ENCODE peak calls at places on chromosomes 4 and X, in nine cellular contexts. One of them, this sample, is unnamed.

GRCh38 chr4:78560296-78560963 is 8.9 kb downstream of the ANXA3 start:
- DNase-seq in PC-9: peak; percentile 78
- DNase-seq in left ventricle myocardium inferior: no peak
- DNase-seq in fibroblast of lung: peak; percentile 95
- DNase-seq in body of pancreas: no peak
- DNase-seq in Peyer's patch: no peak
- DNase-seq in GM23338: no peak
- DNase-seq in astrocyte: peak; percentile 95
- DNase-seq in heart right ventricle: no peak
- DNase-seq in this sample: peak; percentile 38

GRCh38 chr4:17722361-17722710 is 59.1 kb downstream of the FAM184B start:
- DNase-seq in PC-9: no peak
- DNase-seq in left ventricle myocardium inferior: no peak
- DNase-seq in fibroblast of lung: no peak
- DNase-seq in body of pancreas: no peak
- DNase-seq in Peyer's patch: no peak
- DNase-seq in GM23338: no peak
- DNase-seq in astrocyte: no peak
- DNase-seq in heart right ventricle: no peak
- DNase-seq in this sample: no peak

GRCh38 chrX:108642273-108642628 is 94.1 kb downstream of the IRS4 start:
- DNase-seq in PC-9: no peak
- DNase-seq in left ventricle myocardium inferior: no peak
- DNase-seq in fibroblast of lung: no peak
- DNase-seq in body of pancreas: no peak
- DNase-seq in Peyer's patch: no peak
- DNase-seq in GM23338: no peak
- DNase-seq in astrocyte: no peak
- DNase-seq in heart right ventricle: no peak
- DNase-seq in this sample: no peak

GRCh38 chr4:123783091-123783765 is 386.6 kb downstream of the SPRY1 start:
- DNase-seq in PC-9: no peak
- DNase-seq in left ventricle myocardium inferior: peak; percentile 23
- DNase-seq in fibroblast of lung: peak; percentile 85
- DNase-seq in body of pancreas: no peak
- DNase-seq in Peyer's patch: no peak
- DNase-seq in GM23338: no peak
- DNase-seq in astrocyte: peak; percentile 82
- DNase-seq in heart right ventricle: no peak
- DNase-seq in this sample: no peak

GRCh38 chr4:107351196-107351595 is 315.1 kb upstream of the DKK2 start:
- DNase-seq in PC-9: no peak
- DNase-seq in left ventricle myocardium inferior: no peak
- DNase-seq in fibroblast of lung: no peak
- DNase-seq in body of pancreas: no peak
- DNase-seq in Peyer's patch: no peak
- DNase-seq in GM23338: no peak
- DNase-seq in astrocyte: no peak
- DNase-seq in heart right ventricle: no peak
- DNase-seq in this sample: no peak

GRCh38 chrX:56745019-56745418 is 16.0 kb downstream of the NBDY start:
- DNase-seq in PC-9: peak; percentile 42
- DNase-seq in left ventricle myocardium inferior: no peak
- DNase-seq in fibroblast of lung: peak; percentile 63
- DNase-seq in body of pancreas: no peak
- DNase-seq in Peyer's patch: no peak
- DNase-seq in GM23338: no peak
- DNase-seq in astrocyte: peak; percentile 60
- DNase-seq in heart right ventricle: no peak
- DNase-seq in this sample: no peak

GRCh38 chr4:13160906-13161305 is 323.2 kb downstream of the RAB28 start:
- DNase-seq in PC-9: no peak
- DNase-seq in left ventricle myocardium inferior: no peak
- DNase-seq in fibroblast of lung: peak; percentile 91
- DNase-seq in body of pancreas: no peak
- DNase-seq in Peyer's patch: no peak
- DNase-seq in GM23338: no peak
- DNase-seq in astrocyte: peak; percentile 89
- DNase-seq in heart right ventricle: no peak
- DNase-seq in this sample: no peak

GRCh38 chr4:149371021-149371420 is 444.6 kb downstream of the IQCM start:
- DNase-seq in PC-9: no peak
- DNase-seq in left ventricle myocardium inferior: no peak
- DNase-seq in fibroblast of lung: peak; percentile 66
- DNase-seq in body of pancreas: no peak
- DNase-seq in Peyer's patch: no peak
- DNase-seq in GM23338: peak; percentile 91
- DNase-seq in astrocyte: peak; percentile 56
- DNase-seq in heart right ventricle: no peak
- DNase-seq in this sample: no peak

GRCh38 chr4:30757357-30757756 is 37.2 kb downstream of the PCDH7 start:
- DNase-seq in PC-9: peak; percentile 89
- DNase-seq in left ventricle myocardium inferior: no peak
- DNase-seq in fibroblast of lung: peak; percentile 98
- DNase-seq in body of pancreas: no peak
- DNase-seq in Peyer's patch: no peak
- DNase-seq in GM23338: no peak
- DNase-seq in astrocyte: peak; percentile 98
- DNase-seq in heart right ventricle: no peak
- DNase-seq in this sample: no peak

GRCh38 chr4:121785479-121785878 is 15.6 kb upstream of the EXOSC9 start:
- DNase-seq in PC-9: no peak
- DNase-seq in left ventricle myocardium inferior: no peak
- DNase-seq in fibroblast of lung: peak; percentile 55
- DNase-seq in body of pancreas: no peak
- DNase-seq in Peyer's patch: no peak
- DNase-seq in GM23338: no peak
- DNase-seq in astrocyte: peak; percentile 41
- DNase-seq in heart right ventricle: no peak
- DNase-seq in this sample: no peak

GRCh38 chr4:134567461-134567860 is 365.9 kb upstream of the PABPC4L start:
- DNase-seq in PC-9: no peak
- DNase-seq in left ventricle myocardium inferior: no peak
- DNase-seq in fibroblast of lung: peak; percentile 28
- DNase-seq in body of pancreas: no peak
- DNase-seq in Peyer's patch: no peak
- DNase-seq in GM23338: no peak
- DNase-seq in astrocyte: no peak
- DNase-seq in heart right ventricle: no peak
- DNase-seq in this sample: no peak

GRCh38 chrX:139086243-139086642 is 374.7 kb upstream of the FGF13 start:
- DNase-seq in PC-9: no peak
- DNase-seq in left ventricle myocardium inferior: no peak
- DNase-seq in fibroblast of lung: no peak
- DNase-seq in body of pancreas: no peak
- DNase-seq in Peyer's patch: no peak
- DNase-seq in GM23338: no peak
- DNase-seq in astrocyte: no peak
- DNase-seq in heart right ventricle: no peak
- DNase-seq in this sample: no peak

GRCh38 chr4:75142377-75142776 is 209.5 kb downstream of the PARM1 start:
- DNase-seq in PC-9: no peak
- DNase-seq in left ventricle myocardium inferior: no peak
- DNase-seq in fibroblast of lung: peak; percentile 1
- DNase-seq in body of pancreas: no peak
- DNase-seq in Peyer's patch: no peak
- DNase-seq in GM23338: no peak
- DNase-seq in astrocyte: no peak
- DNase-seq in heart right ventricle: no peak
- DNase-seq in this sample: no peak

GRCh38 chr4:25767877-25768475 is 94.8 kb downstream of the SEL1L3 start:
- DNase-seq in PC-9: no peak
- DNase-seq in left ventricle myocardium inferior: peak; percentile 36
- DNase-seq in fibroblast of lung: peak; percentile 63
- DNase-seq in body of pancreas: peak; percentile 36
- DNase-seq in Peyer's patch: peak; percentile 66
- DNase-seq in GM23338: peak; percentile 84
- DNase-seq in astrocyte: peak; percentile 44
- DNase-seq in heart right ventricle: peak; percentile 22
- DNase-seq in this sample: peak; percentile 55

GRCh38 chr4:94504545-94504944 is 52.8 kb downstream of the PDLIM5 start:
- DNase-seq in PC-9: no peak
- DNase-seq in left ventricle myocardium inferior: no peak
- DNase-seq in fibroblast of lung: peak; percentile 62
- DNase-seq in body of pancreas: no peak
- DNase-seq in Peyer's patch: no peak
- DNase-seq in GM23338: no peak
- DNase-seq in astrocyte: peak; percentile 53
- DNase-seq in heart right ventricle: no peak
- DNase-seq in this sample: no peak

GRCh38 chrX:3268804-3269203 is 77.6 kb downstream of the MXRA5 start:
- DNase-seq in PC-9: no peak
- DNase-seq in left ventricle myocardium inferior: no peak
- DNase-seq in fibroblast of lung: peak; percentile 61
- DNase-seq in body of pancreas: no peak
- DNase-seq in Peyer's patch: no peak
- DNase-seq in GM23338: no peak
- DNase-seq in astrocyte: peak; percentile 52
- DNase-seq in heart right ventricle: no peak
- DNase-seq in this sample: no peak

GRCh38 chrX:47091149-47091775 is 13.0 kb downstream of the RGN start:
- DNase-seq in PC-9: no peak
- DNase-seq in left ventricle myocardium inferior: no peak
- DNase-seq in fibroblast of lung: peak; percentile 42
- DNase-seq in body of pancreas: no peak
- DNase-seq in Peyer's patch: no peak
- DNase-seq in GM23338: peak; percentile 30
- DNase-seq in astrocyte: peak; percentile 40
- DNase-seq in heart right ventricle: no peak
- DNase-seq in this sample: no peak

GRCh38 chr4:478373-478772 is 20.6 kb downstream of the ZNF721 start:
- DNase-seq in PC-9: no peak
- DNase-seq in left ventricle myocardium inferior: no peak
- DNase-seq in fibroblast of lung: peak; percentile 57
- DNase-seq in body of pancreas: no peak
- DNase-seq in Peyer's patch: no peak
- DNase-seq in GM23338: no peak
- DNase-seq in astrocyte: peak; percentile 43
- DNase-seq in heart right ventricle: no peak
- DNase-seq in this sample: no peak

GRCh38 chr4:16597829-16598228 is 300.6 kb downstream of the LDB2 start:
- DNase-seq in PC-9: no peak
- DNase-seq in left ventricle myocardium inferior: no peak
- DNase-seq in fibroblast of lung: peak; percentile 73
- DNase-seq in body of pancreas: no peak
- DNase-seq in Peyer's patch: no peak
- DNase-seq in GM23338: peak; percentile 48
- DNase-seq in astrocyte: peak; percentile 71
- DNase-seq in heart right ventricle: no peak
- DNase-seq in this sample: no peak
- H3K4me1 ChIP-seq in PC-9: no peaks in the 10 kb centered on the region
- H3K4me1 ChIP-seq in left ventricle myocardium inferior: peaks cover 22% of the 10 kb centered on the region
- H3K4me1 ChIP-seq in fibroblast of lung: no peaks in the 10 kb centered on the region
- H3K4me1 ChIP-seq in body of pancreas: no peaks in the 10 kb centered on the region
- H3K4me1 ChIP-seq in Peyer's patch: no peaks in the 10 kb centered on the region
- H3K4me1 ChIP-seq in GM23338: peaks cover 16% of the 10 kb centered on the region
- H3K4me1 ChIP-seq in astrocyte: peaks cover 16% of the 10 kb centered on the region
- H3K4me1 ChIP-seq in heart right ventricle: peaks cover 35% of the 10 kb centered on the region
- H3K4me1 ChIP-seq in this sample: no peaks in the 10 kb centered on the region

GRCh38 chr4:119212964-119213606 is 572 bp downstream of the USP53 start:
- DNase-seq in PC-9: peak; percentile 81
- DNase-seq in left ventricle myocardium inferior: peak; percentile 90
- DNase-seq in fibroblast of lung: peak; percentile 95
- DNase-seq in body of pancreas: peak; percentile 87
- DNase-seq in Peyer's patch: peak; percentile 92
- DNase-seq in GM23338: peak; percentile 90
- DNase-seq in astrocyte: peak; percentile 92
- DNase-seq in heart right ventricle: peak; percentile 87
- DNase-seq in this sample: peak; percentile 92
- TF ChIP-seq CTCF in PC-9: no peak
- TF ChIP-seq CTCF in left ventricle myocardium inferior: peak; percentile 43
- TF ChIP-seq CTCF in fibroblast of lung: peak; percentile 40
- TF ChIP-seq CTCF in body of pancreas: peak; percentile 22
- TF ChIP-seq CTCF in Peyer's patch: peak; percentile 26
- TF ChIP-seq CTCF in GM23338: peak; percentile 37
- TF ChIP-seq CTCF in astrocyte: peak; percentile 18
- TF ChIP-seq CTCF in heart right ventricle: no peak
- TF ChIP-seq CTCF in this sample: peak; percentile 8

GRCh38 chr4:159177265-159178146 is 74.6 kb downstream of the RAPGEF2 start:
- DNase-seq in PC-9: no peak
- DNase-seq in left ventricle myocardium inferior: no peak
- DNase-seq in fibroblast of lung: no peak
- DNase-seq in body of pancreas: no peak
- DNase-seq in Peyer's patch: no peak
- DNase-seq in GM23338: no peak
- DNase-seq in astrocyte: no peak
- DNase-seq in heart right ventricle: no peak
- DNase-seq in this sample: no peak

GRCh38 chr4:159178147-159178541 is 75.3 kb downstream of the RAPGEF2 start:
- DNase-seq in PC-9: no peak
- DNase-seq in left ventricle myocardium inferior: no peak
- DNase-seq in fibroblast of lung: peak; percentile 12
- DNase-seq in body of pancreas: no peak
- DNase-seq in Peyer's patch: no peak
- DNase-seq in GM23338: no peak
- DNase-seq in astrocyte: no peak
- DNase-seq in heart right ventricle: no peak
- DNase-seq in this sample: no peak

GRCh38 chr4:159175165-159175988 is 72.5 kb downstream of the RAPGEF2 start:
- DNase-seq in PC-9: peak; percentile 81
- DNase-seq in left ventricle myocardium inferior: peak; percentile 36
- DNase-seq in fibroblast of lung: peak; percentile 88
- DNase-seq in body of pancreas: peak; percentile 56
- DNase-seq in Peyer's patch: peak; percentile 75
- DNase-seq in GM23338: peak; percentile 97
- DNase-seq in astrocyte: peak; percentile 83
- DNase-seq in heart right ventricle: peak; percentile 35
- DNase-seq in this sample: peak; percentile 70

GRCh38 chr4:159174645-159175147 is 71.8 kb downstream of the RAPGEF2 start:
- DNase-seq in PC-9: no peak
- DNase-seq in left ventricle myocardium inferior: no peak
- DNase-seq in fibroblast of lung: no peak
- DNase-seq in body of pancreas: no peak
- DNase-seq in Peyer's patch: no peak
- DNase-seq in GM23338: no peak
- DNase-seq in astrocyte: no peak
- DNase-seq in heart right ventricle: no peak
- DNase-seq in this sample: no peak

GRCh38 chr4:159175989-159176375 is 73.1 kb downstream of the RAPGEF2 start:
- DNase-seq in PC-9: no peak
- DNase-seq in left ventricle myocardium inferior: no peak
- DNase-seq in fibroblast of lung: no peak
- DNase-seq in body of pancreas: no peak
- DNase-seq in Peyer's patch: no peak
- DNase-seq in GM23338: no peak
- DNase-seq in astrocyte: no peak
- DNase-seq in heart right ventricle: no peak
- DNase-seq in this sample: no peak
- H3K4me1 ChIP-seq in PC-9: peaks cover 17% of the 10 kb centered on the region
- H3K4me1 ChIP-seq in left ventricle myocardium inferior: peaks cover 100% of the 10 kb centered on the region
- H3K4me1 ChIP-seq in fibroblast of lung: peaks cover 4% of the 10 kb centered on the region
- H3K4me1 ChIP-seq in body of pancreas: peaks cover 35% of the 10 kb centered on the region
- H3K4me1 ChIP-seq in Peyer's patch: no peaks in the 10 kb centered on the region
- H3K4me1 ChIP-seq in GM23338: peaks cover 68% of the 10 kb centered on the region
- H3K4me1 ChIP-seq in astrocyte: peaks cover 23% of the 10 kb centered on the region
- H3K4me1 ChIP-seq in heart right ventricle: peaks cover 100% of the 10 kb centered on the region
- H3K4me1 ChIP-seq in this sample: peaks cover 15% of the 10 kb centered on the region

GRCh38 chr4:173536808-173537429 is 6.9 kb upstream of the HAND2 start:
- DNase-seq in PC-9: no peak
- DNase-seq in left ventricle myocardium inferior: no peak
- DNase-seq in fibroblast of lung: no peak
- DNase-seq in body of pancreas: no peak
- DNase-seq in Peyer's patch: no peak
- DNase-seq in GM23338: peak; percentile 95
- DNase-seq in astrocyte: no peak
- DNase-seq in heart right ventricle: no peak
- DNase-seq in this sample: peak; percentile 48
- TF ChIP-seq CTCF in PC-9: no peak
- TF ChIP-seq CTCF in left ventricle myocardium inferior: peak; percentile 47
- TF ChIP-seq CTCF in fibroblast of lung: peak; percentile 12
- TF ChIP-seq CTCF in body of pancreas: no peak
- TF ChIP-seq CTCF in Peyer's patch: no peak
- TF ChIP-seq CTCF in GM23338: peak; percentile 71
- TF ChIP-seq CTCF in astrocyte: no peak
- TF ChIP-seq CTCF in heart right ventricle: no peak
- TF ChIP-seq CTCF in this sample: peak; percentile 28